ENCODE peak calls at places on chromosomes 1 and 21, in four cellular contexts. Z is K562, V is H1, N is SK-N-SH. H is an unnamed sample.

GRCh38 chr1:206674745-206675175 is 9.9 kb upstream of the MAPKAPK2 start:
- DNase-seq in Z (peak), V (no peak), N (no peak), H (no peak)

GRCh38 chr1:40001456-40001855 is 39.1 kb upstream of the CAP1 start:
- DNase-seq in V (no peak), Z (no peak), N (no peak), H (no peak)

GRCh38 chr1:30376054-30376453 is 347.3 kb downstream of the MATN1 start:
- DNase-seq in Z (no peak), N (no peak), V (no peak), H (no peak)

GRCh38 chr1:178232949-178233348 is 139.0 kb downstream of the RASAL2 start:
- DNase-seq in N (no peak), V (no peak), Z (no peak), H (no peak)

GRCh38 chr1:90201467-90202358 is 206.8 kb downstream of the ZNF326 start:
- DNase-seq in N (no peak), V (no peak), Z (no peak), H (no peak)

GRCh38 chr1:70090875-70091274 is 114.5 kb downstream of the LRRC40 start:
- DNase-seq in Z (no peak), V (no peak), N (no peak), H (no peak)

GRCh38 chr1:116418091-116418830 is 45.2 kb downstream of the ATP1A1 start:
- DNase-seq in N (peak), V (peak), Z (peak), H (peak)

GRCh38 chr1:160496334-160496733 is 26.7 kb downstream of the SLAMF6 start:
- DNase-seq in N (no peak), V (no peak), Z (no peak), H (no peak)

GRCh38 chr21:23890652-23891051 is 1716.6 kb downstream of the MRPL39 start:
- DNase-seq in V (no peak), Z (no peak), N (no peak), H (no peak)

GRCh38 chr1:50106095-50106761 is 2.5 kb upstream of the ELAVL4 start:
- DNase-seq in V (no peak), Z (no peak), N (peak), H (no peak)

GRCh38 chr1:50109647-50110075 is 941 bp downstream of the ELAVL4 start:
- DNase-seq in V (no peak), Z (no peak), N (no peak), H (no peak)

GRCh38 chr1:50110084-50110615 is 1.4 kb downstream of the ELAVL4 start:
- DNase-seq in N (no peak), V (no peak), Z (no peak), H (no peak)

GRCh38 chr1:50110656-50111055 is 1.9 kb downstream of the ELAVL4 start:
- DNase-seq in Z (no peak), N (no peak), V (no peak), H (peak)

GRCh38 chr1:50108497-50109073 is at the start of gene ELAVL4:
- DNase-seq in V (no peak), Z (no peak), N (peak), H (peak)
- TF ChIP-seq TEAD4 in V (no peak), Z (no peak), N (no peak), H (no peak)

GRCh38 chr1:26358411-26359384 is 4.8 kb upstream of the CRYBG2 start:
- DNase-seq in Z (peak), V (no peak), N (no peak), H (no peak)
- TF ChIP-seq TEAD4 in Z (no peak), V (no peak), N (no peak), H (no peak)

DNA sequence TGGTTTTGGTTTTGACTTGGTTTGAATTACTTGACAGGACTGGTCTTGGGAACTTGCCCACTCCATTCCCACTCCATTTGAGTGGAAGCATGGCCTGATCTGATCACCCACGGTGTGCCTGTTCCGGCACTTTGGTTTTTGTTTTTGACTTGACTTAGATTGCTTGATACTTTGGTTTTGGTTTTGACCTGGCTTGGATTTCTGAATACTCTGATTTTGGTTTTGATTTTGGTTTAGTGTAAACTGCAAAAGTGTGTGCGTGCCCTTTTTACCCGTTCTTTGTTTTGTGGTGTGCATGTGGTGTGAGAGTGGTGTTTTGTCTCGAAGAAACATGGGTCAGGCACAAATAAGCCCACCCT is 50.0 kb downstream of the ADCY10 start:
- DNase-seq in N (no peak), Z (no peak), V (no peak), H (no peak)
- TF ChIP-seq TEAD4 in N (no peak), Z (no peak), V (no peak), H (no peak)

GRCh38 chr1:53376742-53377437 is 49.0 kb upstream of the LRP8 start:
- DNase-seq in N (no peak), V (no peak), Z (no peak), H (peak)
- TF ChIP-seq TEAD4 in N (no peak), V (no peak), Z (no peak), H (no peak)

GRCh38 chr1:154556422-154556821 is 2.0 kb downstream of the UBE2Q1 start:
- DNase-seq in V (no peak), N (no peak), Z (no peak), H (peak)
- TF ChIP-seq TEAD4 in V (peak), N (no peak), Z (no peak), H (no peak)

DNA sequence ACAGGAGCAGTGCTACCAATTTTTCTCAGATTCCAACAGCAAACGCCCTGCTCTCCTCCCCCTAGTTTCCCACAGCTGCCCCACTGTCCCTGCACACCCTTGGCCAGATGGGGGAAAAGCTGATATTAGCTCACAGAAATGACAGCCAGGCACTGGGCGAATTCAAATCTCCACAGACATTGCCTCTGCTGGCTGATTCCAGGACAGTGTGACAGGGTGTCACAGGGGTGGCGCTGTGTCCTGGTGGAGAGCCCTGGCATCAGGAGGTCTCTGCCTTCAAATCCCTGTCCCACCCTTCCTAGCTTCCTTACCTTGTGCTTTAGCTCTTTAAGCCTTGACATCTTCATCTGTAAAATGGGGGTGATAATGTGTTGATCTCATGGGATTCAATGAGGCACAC is 10.4 kb downstream of the OLIG1 start:
- DNase-seq in N (no peak), Z (no peak), V (no peak), H (no peak)
- TF ChIP-seq TEAD4 in N (no peak), Z (no peak), V (no peak), H (no peak)

GRCh38 chr1:17161137-17161700 is 42.0 kb upstream of the PADI2 start:
- DNase-seq in Z (peak), N (no peak), V (no peak), H (no peak)
- TF ChIP-seq TEAD4 in Z (no peak), N (no peak), V (no peak), H (no peak)

GRCh38 chr1:3518256-3518655 is 63.8 kb downstream of the ARHGEF16 start:
- DNase-seq in V (no peak), N (no peak), Z (peak), H (peak)
- TF ChIP-seq TEAD4 in V (no peak), N (no peak), Z (no peak), H (no peak)

GRCh38 chr21:32427958-32428623 is 15.6 kb downstream of the EVA1C start:
- DNase-seq in V (no peak), Z (no peak), N (no peak), H (no peak)
- TF ChIP-seq TEAD4 in V (no peak), Z (no peak), N (no peak), H (no peak)

H was measured in WTC11.